ENCODE peak calls at places on chromosomes 3 and 15, in ten cellular contexts. F is GM12892; H is GM23338; S is choroid plexus epithelial cell; D is activated T-cell treated with anti-CD3 and anti-CD28 coated beads, Interleukin-2, amount 50 U/mL, for 4 hours; J is NCI-H69; L is T follicular helper cell; Q is endothelial cell; R is renal cortical epithelial cell; C is IMR-90. P is an unnamed sample.

GRCh38 chr3:55988905-55989304 is 479.4 kb downstream of the ERC2 start:
- DNase-seq in F (no peak), H (no peak), S (no peak), D (no peak), J (no peak), L (no peak), Q (no peak), R (no peak), C (no peak), P (no peak)

GRCh38 chr15:80531388-80532184 is 127.4 kb downstream of the ARNT2 start:
- DNase-seq in F (no peak), H (no peak), S (peak), D (no peak), J (no peak), L (no peak), Q (no peak), R (no peak), C (no peak), P (no peak)

GRCh38 chr15:29820802-29821160 is 1.5 kb downstream of the TJP1 start:
- DNase-seq in F (no peak), H (no peak), S (no peak), D (no peak), J (peak), L (no peak), Q (no peak), R (no peak), C (peak), P (no peak)

GRCh38 chr15:87943629-87944028 is 312.9 kb downstream of the NTRK3 start:
- DNase-seq in F (no peak), H (no peak), S (no peak), D (no peak), J (no peak), L (no peak), Q (no peak), R (no peak), C (no peak), P (no peak)

GRCh38 chr3:63655519-63655918 is 3.0 kb downstream of the SNTN start:
- DNase-seq in F (no peak), H (no peak), S (peak), D (no peak), J (no peak), L (no peak), Q (no peak), R (peak), C (peak), P (peak)

GRCh38 chr3:143146875-143147274 is 27.3 kb downstream of the CHST2 start:
- DNase-seq in F (no peak), H (no peak), S (no peak), D (no peak), J (no peak), L (no peak), Q (no peak), R (peak), C (no peak), P (no peak)

GRCh38 chr3:129034650-129035049 is 25.9 kb upstream of the GP9 start:
- DNase-seq in F (no peak), H (no peak), S (no peak), D (no peak), J (no peak), L (no peak), Q (no peak), R (no peak), C (no peak), P (no peak)

GRCh38 chr3:126654571-126655393 is at the start of gene TXNRD3:
- DNase-seq in F (peak), H (peak), S (peak), D (peak), J (peak), L (peak), Q (peak), R (peak), C (peak), P (peak)

GRCh38 chr15:79524531-79524930 is 92.4 kb downstream of the MINAR1 start:
- DNase-seq in F (no peak), H (no peak), S (no peak), D (no peak), J (no peak), L (no peak), Q (no peak), R (no peak), C (no peak), P (no peak)

GRCh38 chr3:125262155-125262554 is 49.6 kb upstream of the SLC12A8 start:
- DNase-seq in F (no peak), H (no peak), S (no peak), D (no peak), J (no peak), L (no peak), Q (no peak), R (no peak), C (no peak), P (no peak)

GRCh38 chr15:20672469-20672868 is 130.9 kb upstream of the GOLGA6L6 start:
- DNase-seq in F (no peak), H (no peak), S (no peak), D (no peak), J (no peak), L (no peak), Q (no peak), R (no peak), C (no peak), P (no peak)

GRCh38 chr3:178703268-178703975 is 167.2 kb downstream of the KCNMB2 start:
- DNase-seq in F (no peak), H (no peak), S (peak), D (no peak), J (peak), L (no peak), Q (no peak), R (peak), C (peak), P (no peak)

GRCh38 chr3:20682573-20682972 is 496.6 kb upstream of the SGO1 start:
- DNase-seq in F (no peak), H (peak), S (peak), D (no peak), J (no peak), L (no peak), Q (no peak), R (peak), C (no peak), P (no peak)

GRCh38 chr15:88769161-88769971 is 33.9 kb upstream of the ACAN start:
- DNase-seq in F (no peak), H (peak), S (peak), D (no peak), J (no peak), L (no peak), Q (peak), R (no peak), C (peak), P (no peak)

GRCh38 chr15:74789741-74790079 is 7.8 kb downstream of the CSK start:
- DNase-seq in F (no peak), H (no peak), S (no peak), D (no peak), J (no peak), L (no peak), Q (no peak), R (no peak), C (no peak), P (no peak)

GRCh38 chr3:55629432-55629831 is 142.3 kb upstream of the WNT5A start:
- DNase-seq in F (no peak), H (no peak), S (peak), D (no peak), J (peak), L (no peak), Q (no peak), R (no peak), C (peak), P (no peak)

GRCh38 chr3:28598165-28598564 is 249.5 kb upstream of the AZI2 start:
- DNase-seq in F (no peak), H (no peak), S (no peak), D (no peak), J (no peak), L (no peak), Q (no peak), R (no peak), C (no peak), P (no peak)

GRCh38 chr15:53512029-53512428 is 247.4 kb downstream of the WDR72 start:
- DNase-seq in F (no peak), H (no peak), S (no peak), D (no peak), J (peak), L (no peak), Q (no peak), R (no peak), C (no peak), P (no peak)

GRCh38 chr15:31302029-31302657 is 24.5 kb upstream of the KLF13 start:
- DNase-seq in F (no peak), H (no peak), S (no peak), D (peak), J (no peak), L (no peak), Q (no peak), R (no peak), C (no peak), P (no peak)

GRCh38 chr15:84911879-84912660 is 27.6 kb downstream of the SLC28A1 start:
- DNase-seq in F (no peak), H (no peak), S (peak), D (no peak), J (no peak), L (no peak), Q (no peak), R (peak), C (peak), P (peak)

GRCh38 chr15:101310508-101310907 is 15.5 kb upstream of the SNRPA1 start:
- DNase-seq in F (no peak), H (no peak), S (no peak), D (no peak), J (no peak), L (no peak), Q (no peak), R (no peak), C (no peak), P (no peak)

GRCh38 chr3:183485585-183485984 is 57.2 kb upstream of the MCF2L2 start:
- DNase-seq in F (no peak), H (no peak), S (no peak), D (no peak), J (no peak), L (no peak), Q (no peak), R (no peak), C (no peak), P (no peak)

GRCh38 chr3:94115482-94115881 is 52.6 kb downstream of the NSUN3 start:
- DNase-seq in F (no peak), H (peak), S (peak), D (no peak), J (peak), L (no peak), Q (peak), R (peak), C (peak), P (peak)

GRCh38 chr15:99755692-99756409 is 22.6 kb upstream of the LYSMD4 start:
- DNase-seq in F (peak), H (peak), S (peak), D (no peak), J (peak), L (peak), Q (peak), R (peak), C (peak), P (peak)

GRCh38 chr3:81302045-81302444 is 459.4 kb downstream of the GBE1 start:
- DNase-seq in F (no peak), H (peak), S (peak), D (no peak), J (peak), L (no peak), Q (peak), R (peak), C (peak), P (peak)

GRCh38 chr3:129226374-129226773 is 23.0 kb upstream of the COPG1 start:
- DNase-seq in F (no peak), H (no peak), S (peak), D (no peak), J (no peak), L (no peak), Q (no peak), R (peak), C (peak), P (peak)

GRCh38 chr3:122364508-122364907 is 18.5 kb downstream of the MIX23 start:
- DNase-seq in F (no peak), H (no peak), S (no peak), D (no peak), J (no peak), L (no peak), Q (no peak), R (no peak), C (no peak), P (no peak)

GRCh38 chr15:35067501-35068347 is 17.4 kb downstream of the NANOGP8 start:
- DNase-seq in F (no peak), H (no peak), S (peak), D (no peak), J (no peak), L (no peak), Q (no peak), R (no peak), C (no peak), P (no peak)

GRCh38 chr15:100097342-100097899 is 244.4 kb downstream of the ADAMTS17 start:
- DNase-seq in F (no peak), H (no peak), S (no peak), D (no peak), J (no peak), L (no peak), Q (no peak), R (no peak), C (no peak), P (no peak)

GRCh38 chr3:50164481-50164880 is 9.4 kb downstream of the SEMA3F start:
- DNase-seq in F (no peak), H (no peak), S (no peak), D (no peak), J (no peak), L (no peak), Q (no peak), R (no peak), C (no peak), P (no peak)

GRCh38 chr15:89836255-89837133 is 21.8 kb upstream of the ANPEP start:
- DNase-seq in F (no peak), H (no peak), S (peak), D (no peak), J (no peak), L (no peak), Q (no peak), R (peak), C (peak), P (peak)

GRCh38 chr3:81743096-81744025 is 18.1 kb downstream of the GBE1 start:
- DNase-seq in F (no peak), H (peak), S (peak), D (no peak), J (no peak), L (no peak), Q (no peak), R (peak), C (peak), P (peak)

GRCh38 chr3:8736436-8736835 is 2.8 kb downstream of the CAV3 start:
- DNase-seq in F (no peak), H (no peak), S (no peak), D (no peak), J (no peak), L (no peak), Q (no peak), R (no peak), C (no peak), P (no peak)

GRCh38 chr3:11206316-11206715 is 52.0 kb downstream of the HRH1 start:
- DNase-seq in F (no peak), H (no peak), S (no peak), D (no peak), J (peak), L (no peak), Q (no peak), R (no peak), C (no peak), P (no peak)

P was measured in HFFc6.